ENCODE peak calls at places on chromosomes 11 and 22, in six cellular contexts. One of them, this sample, is unnamed.

GRCh38 chr11:36672815-36673450 is 74.9 kb upstream of the RAG2 start:
- DNase-seq in H1: no peak
- DNase-seq in HepG2: peak; percentile 55
- DNase-seq in HCT116: peak; percentile 38
- DNase-seq in K562: peak; percentile 26
- DNase-seq in SK-N-SH: peak; percentile 33
- DNase-seq in this sample: peak; percentile 15

GRCh38 chr11:804599-804964 is 449 bp downstream of the PIDD1 start:
- DNase-seq in SK-N-SH: peak; percentile 55
- DNase-seq in H1: no peak
- DNase-seq in HCT116: no peak
- DNase-seq in HepG2: no peak
- DNase-seq in K562: no peak
- DNase-seq in this sample: no peak

GRCh38 chr22:23138584-23139469 is 3.0 kb downstream of the RSPH14 start:
- DNase-seq in HepG2: no peak
- DNase-seq in SK-N-SH: no peak
- DNase-seq in H1: no peak
- DNase-seq in HCT116: no peak
- DNase-seq in K562: no peak
- DNase-seq in this sample: no peak

GRCh38 chr11:85472953-85473352 is 154.2 kb downstream of the DLG2 start:
- DNase-seq in SK-N-SH: no peak
- DNase-seq in HCT116: no peak
- DNase-seq in K562: no peak
- DNase-seq in H1: no peak
- DNase-seq in HepG2: no peak
- DNase-seq in this sample: no peak

GRCh38 chr22:50416996-50417395 is 57.8 kb downstream of the SBF1 start:
- DNase-seq in HepG2: no peak
- DNase-seq in HCT116: no peak
- DNase-seq in SK-N-SH: no peak
- DNase-seq in H1: no peak
- DNase-seq in K562: no peak
- DNase-seq in this sample: no peak

GRCh38 chr11:98566978-98567377 is 453.8 kb upstream of the CNTN5 start:
- DNase-seq in H1: no peak
- DNase-seq in K562: no peak
- DNase-seq in SK-N-SH: no peak
- DNase-seq in HCT116: no peak
- DNase-seq in HepG2: no peak
- DNase-seq in this sample: no peak

GRCh38 chr11:119529936-119530335 is 107.0 kb upstream of the THY1 start:
- DNase-seq in H1: no peak
- DNase-seq in SK-N-SH: no peak
- DNase-seq in K562: no peak
- DNase-seq in HCT116: no peak
- DNase-seq in HepG2: no peak
- DNase-seq in this sample: no peak

GRCh38 chr11:96102664-96103068 is 178.8 kb upstream of the MTMR2 start:
- DNase-seq in HepG2: no peak
- DNase-seq in H1: no peak
- DNase-seq in K562: no peak
- DNase-seq in HCT116: no peak
- DNase-seq in SK-N-SH: no peak
- DNase-seq in this sample: no peak

GRCh38 chr11:75351541-75352416 is at the start of gene ARRB1:
- DNase-seq in HCT116: no peak
- DNase-seq in K562: peak; percentile 89
- DNase-seq in H1: peak; percentile 69
- DNase-seq in HepG2: peak; percentile 90
- DNase-seq in SK-N-SH: peak; percentile 92
- DNase-seq in this sample: peak; percentile 58

GRCh38 chr11:46435679-46436078 is 44.1 kb upstream of the CHRM4 start:
- DNase-seq in HepG2: no peak
- DNase-seq in H1: no peak
- DNase-seq in HCT116: no peak
- DNase-seq in SK-N-SH: no peak
- DNase-seq in K562: no peak
- DNase-seq in this sample: no peak

GRCh38 chr11:44268073-44268806 is 41.7 kb downstream of the ALX4 start:
- DNase-seq in K562: no peak
- DNase-seq in HepG2: no peak
- DNase-seq in H1: no peak
- DNase-seq in SK-N-SH: no peak
- DNase-seq in HCT116: no peak
- DNase-seq in this sample: no peak

GRCh38 chr11:19562156-19562555 is 150.5 kb upstream of the NAV2 start:
- DNase-seq in H1: no peak
- DNase-seq in HepG2: no peak
- DNase-seq in SK-N-SH: no peak
- DNase-seq in HCT116: no peak
- DNase-seq in K562: no peak
- DNase-seq in this sample: no peak

GRCh38 chr22:17077255-17077654 is 7.5 kb upstream of the IL17RA start:
- DNase-seq in H1: no peak
- DNase-seq in HepG2: no peak
- DNase-seq in SK-N-SH: no peak
- DNase-seq in HCT116: no peak
- DNase-seq in K562: no peak
- DNase-seq in this sample: no peak

GRCh38 chr22:19215360-19215759 is 36.8 kb upstream of the SLC25A1 start:
- DNase-seq in SK-N-SH: no peak
- DNase-seq in HepG2: no peak
- DNase-seq in HCT116: no peak
- DNase-seq in H1: no peak
- DNase-seq in K562: no peak
- DNase-seq in this sample: no peak

GRCh38 chr11:1862588-1863351 is 9.9 kb downstream of the LSP1 start:
- DNase-seq in K562: no peak
- DNase-seq in H1: no peak
- DNase-seq in HepG2: no peak
- DNase-seq in SK-N-SH: no peak
- DNase-seq in HCT116: peak; percentile 33
- DNase-seq in this sample: no peak

GRCh38 chr11:29320196-29320595 is 696.6 kb downstream of the KCNA4 start:
- DNase-seq in HepG2: no peak
- DNase-seq in K562: no peak
- DNase-seq in HCT116: no peak
- DNase-seq in H1: no peak
- DNase-seq in SK-N-SH: no peak
- DNase-seq in this sample: no peak

GRCh38 chr22:46667245-46667623 is 47.0 kb downstream of the GRAMD4 start:
- DNase-seq in K562: no peak
- DNase-seq in SK-N-SH: no peak
- DNase-seq in HCT116: no peak
- DNase-seq in H1: no peak
- DNase-seq in HepG2: no peak
- DNase-seq in this sample: no peak

GRCh38 chr22:49209452-49210195 is 618.0 kb downstream of the BRD1 start:
- DNase-seq in SK-N-SH: peak; percentile 54
- DNase-seq in HepG2: peak; percentile 78
- DNase-seq in H1: peak; percentile 31
- DNase-seq in HCT116: no peak
- DNase-seq in K562: no peak
- DNase-seq in this sample: no peak
- TF ChIP-seq YY1 in SK-N-SH: no peak
- TF ChIP-seq YY1 in HepG2: no peak
- TF ChIP-seq YY1 in H1: no peak
- TF ChIP-seq YY1 in HCT116: no peak
- TF ChIP-seq YY1 in K562: no peak
- TF ChIP-seq YY1 in this sample: no peak

GRCh38 chr11:110711448-110711775 is 825 bp downstream of the ARHGAP20 start:
- DNase-seq in HepG2: no peak
- DNase-seq in H1: no peak
- DNase-seq in K562: no peak
- DNase-seq in SK-N-SH: no peak
- DNase-seq in HCT116: no peak
- DNase-seq in this sample: no peak

GRCh38 chr11:110712643-110713468 is 619 bp upstream of the ARHGAP20 start:
- DNase-seq in K562: no peak
- DNase-seq in SK-N-SH: peak; percentile 69
- DNase-seq in HepG2: no peak
- DNase-seq in H1: no peak
- DNase-seq in HCT116: no peak
- DNase-seq in this sample: no peak

GRCh38 chr11:110711776-110712642 is at the start of gene ARHGAP20:
- DNase-seq in HepG2: peak; percentile 6
- DNase-seq in HCT116: no peak
- DNase-seq in SK-N-SH: peak; percentile 87
- DNase-seq in H1: peak; percentile 80
- DNase-seq in K562: peak; percentile 66
- DNase-seq in this sample: peak; percentile 49

GRCh38 chr11:110713469-110713776 is 1.2 kb upstream of the ARHGAP20 start:
- DNase-seq in HCT116: no peak
- DNase-seq in SK-N-SH: no peak
- DNase-seq in HepG2: no peak
- DNase-seq in K562: no peak
- DNase-seq in H1: no peak
- DNase-seq in this sample: no peak

GRCh38 chr11:110710520-110711381 is 1.5 kb downstream of the ARHGAP20 start:
- DNase-seq in HepG2: peak; percentile 9
- DNase-seq in HCT116: no peak
- DNase-seq in H1: peak; percentile 54
- DNase-seq in K562: no peak
- DNase-seq in SK-N-SH: peak; percentile 47
- DNase-seq in this sample: no peak
- TF ChIP-seq YY1 in HepG2: no peak
- TF ChIP-seq YY1 in HCT116: no peak
- TF ChIP-seq YY1 in H1: no peak
- TF ChIP-seq YY1 in K562: no peak
- TF ChIP-seq YY1 in SK-N-SH: no peak
- TF ChIP-seq YY1 in this sample: no peak

GRCh38 chr22:30604723-30605122 is 2.3 kb upstream of the TCN2 start:
- DNase-seq in H1: no peak
- DNase-seq in HepG2: no peak
- DNase-seq in HCT116: no peak
- DNase-seq in SK-N-SH: no peak
- DNase-seq in K562: no peak
- DNase-seq in this sample: no peak

GRCh38 chr22:30605449-30606110 is 1.4 kb upstream of the TCN2 start:
- DNase-seq in H1: peak; percentile 63
- DNase-seq in HepG2: peak; percentile 44
- DNase-seq in K562: peak; percentile 64
- DNase-seq in HCT116: peak; percentile 52
- DNase-seq in SK-N-SH: peak; percentile 77
- DNase-seq in this sample: no peak

GRCh38 chr22:30607300-30607930 is 441 bp downstream of the TCN2 start:
- DNase-seq in SK-N-SH: no peak
- DNase-seq in K562: no peak
- DNase-seq in HepG2: no peak
- DNase-seq in HCT116: no peak
- DNase-seq in H1: no peak
- DNase-seq in this sample: no peak

GRCh38 chr22:30607939-30608338 is 965 bp downstream of the TCN2 start:
- DNase-seq in K562: no peak
- DNase-seq in HCT116: no peak
- DNase-seq in HepG2: no peak
- DNase-seq in SK-N-SH: no peak
- DNase-seq in H1: no peak
- DNase-seq in this sample: no peak

GRCh38 chr22:30606455-30607299 is at the start of gene TCN2:
- DNase-seq in HCT116: no peak
- DNase-seq in SK-N-SH: peak; percentile 80
- DNase-seq in K562: peak; percentile 49
- DNase-seq in HepG2: peak; percentile 41
- DNase-seq in H1: peak; percentile 91
- DNase-seq in this sample: peak; percentile 56
- TF ChIP-seq YY1 in HCT116: no peak
- TF ChIP-seq YY1 in SK-N-SH: no peak
- TF ChIP-seq YY1 in K562: no peak
- TF ChIP-seq YY1 in HepG2: no peak
- TF ChIP-seq YY1 in H1: no peak
- TF ChIP-seq YY1 in this sample: no peak

GRCh38 chr22:21569459-21570161 is 2.1 kb downstream of the UBE2L3 start:
- DNase-seq in HepG2: no peak
- DNase-seq in HCT116: no peak
- DNase-seq in K562: no peak
- DNase-seq in H1: no peak
- DNase-seq in SK-N-SH: no peak
- DNase-seq in this sample: no peak

GRCh38 chr22:21570398-21570797 is 2.9 kb downstream of the UBE2L3 start:
- DNase-seq in H1: no peak
- DNase-seq in HepG2: no peak
- DNase-seq in HCT116: no peak
- DNase-seq in SK-N-SH: no peak
- DNase-seq in K562: no peak
- DNase-seq in this sample: no peak

GRCh38 chr22:21573293-21573734 is 5.8 kb downstream of the UBE2L3 start:
- DNase-seq in H1: no peak
- DNase-seq in HCT116: no peak
- DNase-seq in SK-N-SH: no peak
- DNase-seq in HepG2: no peak
- DNase-seq in K562: no peak
- DNase-seq in this sample: no peak

GRCh38 chr22:21573750-21574494 is 6.4 kb downstream of the UBE2L3 start:
- DNase-seq in HepG2: no peak
- DNase-seq in H1: no peak
- DNase-seq in HCT116: no peak
- DNase-seq in K562: no peak
- DNase-seq in SK-N-SH: no peak
- DNase-seq in this sample: no peak

DNA sequence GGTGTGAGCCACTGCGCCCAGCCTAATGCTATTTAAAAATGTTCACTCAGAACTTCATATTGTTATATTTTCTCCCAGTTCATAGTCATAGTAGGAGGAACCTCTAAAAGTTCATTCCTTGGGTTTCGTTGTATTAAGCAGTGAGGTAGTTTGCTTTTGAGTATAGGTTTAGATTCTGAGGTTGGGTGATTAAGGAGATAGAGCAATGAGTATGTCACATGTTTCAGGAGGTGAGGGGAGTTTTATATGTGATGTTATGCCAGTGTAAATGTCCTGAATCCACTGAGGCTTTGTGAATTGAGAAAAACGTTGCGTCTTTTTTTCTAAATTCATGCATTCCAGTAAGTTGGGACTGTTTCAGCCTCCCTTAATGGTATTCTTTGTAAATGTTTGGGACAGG is 4.2 kb downstream of the UBE2L3 start:
- DNase-seq in H1: no peak
- DNase-seq in K562: no peak
- DNase-seq in HCT116: no peak
- DNase-seq in HepG2: no peak
- DNase-seq in SK-N-SH: no peak
- DNase-seq in this sample: no peak
- TF ChIP-seq YY1 in H1: no peak
- TF ChIP-seq YY1 in K562: no peak
- TF ChIP-seq YY1 in HCT116: no peak
- TF ChIP-seq YY1 in HepG2: no peak
- TF ChIP-seq YY1 in SK-N-SH: no peak
- TF ChIP-seq YY1 in this sample: no peak

GRCh38 chr11:78921517-78921916 is 346.9 kb upstream of the NARS2 start:
- DNase-seq in H1: no peak
- DNase-seq in K562: no peak
- DNase-seq in HepG2: no peak
- DNase-seq in SK-N-SH: no peak
- DNase-seq in HCT116: no peak
- DNase-seq in this sample: no peak
- TF ChIP-seq YY1 in H1: no peak
- TF ChIP-seq YY1 in K562: no peak
- TF ChIP-seq YY1 in HepG2: no peak
- TF ChIP-seq YY1 in SK-N-SH: no peak
- TF ChIP-seq YY1 in HCT116: no peak
- TF ChIP-seq YY1 in this sample: no peak